ENCODE peak calls at places on chromosome 3, in six cellular contexts. I is HCT116, R is uterus, T is ovary, X is Peyer's patch, M is esophagus muscularis mucosa. N is an unnamed sample.

GRCh38 chr3:30193625-30194044 is 412.8 kb upstream of the TGFBR2 start:
- DNase-seq in T (no peak), I (no peak), M (no peak), R (no peak), X (no peak), N (no peak)

GRCh38 chr3:195154793-195155535 is 116.0 kb downstream of the XXYLT1 start:
- DNase-seq in R (peak; percentile 91), T (peak; percentile 92), M (peak; percentile 94), X (peak; percentile 48), I (no peak), N (peak; percentile 94)

GRCh38 chr3:193656445-193656844 is 63.4 kb downstream of the OPA1 start:
- DNase-seq in R (no peak), X (no peak), I (no peak), M (no peak), T (no peak), N (no peak)

GRCh38 chr3:101567528-101568317 is 6.1 kb downstream of the TRMT10C start:
- DNase-seq in T (no peak), I (no peak), M (no peak), R (no peak), X (no peak), N (no peak)

GRCh38 chr3:70000563-70001081 is 1.1 kb downstream of the SAMMSON start:
- DNase-seq in R (no peak), I (no peak), T (no peak), X (no peak), M (no peak), N (no peak)

GRCh38 chr3:147412917-147413711 is 3.9 kb downstream of the ZIC1 start:
- DNase-seq in M (no peak), R (no peak), X (no peak), T (no peak), I (no peak), N (no peak)

GRCh38 chr3:87225659-87226058 is 1.4 kb upstream of the CHMP2B start:
- DNase-seq in R (peak; percentile 25), X (no peak), I (no peak), M (no peak), T (peak; percentile 18), N (no peak)

GRCh38 chr3:51311055-51311454 is 74.0 kb upstream of the MANF start:
- DNase-seq in T (no peak), I (peak; percentile 23), M (no peak), R (no peak), X (no peak), N (no peak)

GRCh38 chr3:37137516-37137915 is 36.9 kb downstream of the LRRFIP2 start:
- DNase-seq in I (no peak), X (no peak), T (no peak), R (no peak), M (no peak), N (no peak)

GRCh38 chr3:43173949-43174348 is 68.1 kb upstream of the POMGNT2 start:
- DNase-seq in I (no peak), R (no peak), M (no peak), T (no peak), X (no peak), N (no peak)

GRCh38 chr3:119664370-119664769 is 4.0 kb upstream of the POPDC2 start:
- DNase-seq in M (no peak), X (no peak), T (no peak), R (no peak), I (no peak), N (no peak)

GRCh38 chr3:3212781-3213416 is 33.4 kb upstream of the CRBN start:
- DNase-seq in I (no peak), X (no peak), R (no peak), T (no peak), M (no peak), N (no peak)

GRCh38 chr3:53803124-53803815 is 42.9 kb downstream of the CHDH start:
- DNase-seq in X (no peak), T (no peak), M (no peak), I (no peak), R (no peak), N (no peak)

GRCh38 chr3:60065227-60065868 is 1015.5 kb upstream of the CFAP20DC start:
- DNase-seq in X (no peak), T (no peak), I (no peak), M (no peak), R (no peak), N (no peak)

GRCh38 chr3:62940763-62941632 is 65.8 kb upstream of the CADPS start:
- DNase-seq in T (no peak), X (no peak), M (no peak), I (no peak), R (no peak), N (no peak)

GRCh38 chr3:55875137-55875536 is 388.0 kb upstream of the WNT5A start:
- DNase-seq in R (no peak), X (no peak), T (no peak), I (no peak), M (peak; percentile 53), N (no peak)

DNA sequence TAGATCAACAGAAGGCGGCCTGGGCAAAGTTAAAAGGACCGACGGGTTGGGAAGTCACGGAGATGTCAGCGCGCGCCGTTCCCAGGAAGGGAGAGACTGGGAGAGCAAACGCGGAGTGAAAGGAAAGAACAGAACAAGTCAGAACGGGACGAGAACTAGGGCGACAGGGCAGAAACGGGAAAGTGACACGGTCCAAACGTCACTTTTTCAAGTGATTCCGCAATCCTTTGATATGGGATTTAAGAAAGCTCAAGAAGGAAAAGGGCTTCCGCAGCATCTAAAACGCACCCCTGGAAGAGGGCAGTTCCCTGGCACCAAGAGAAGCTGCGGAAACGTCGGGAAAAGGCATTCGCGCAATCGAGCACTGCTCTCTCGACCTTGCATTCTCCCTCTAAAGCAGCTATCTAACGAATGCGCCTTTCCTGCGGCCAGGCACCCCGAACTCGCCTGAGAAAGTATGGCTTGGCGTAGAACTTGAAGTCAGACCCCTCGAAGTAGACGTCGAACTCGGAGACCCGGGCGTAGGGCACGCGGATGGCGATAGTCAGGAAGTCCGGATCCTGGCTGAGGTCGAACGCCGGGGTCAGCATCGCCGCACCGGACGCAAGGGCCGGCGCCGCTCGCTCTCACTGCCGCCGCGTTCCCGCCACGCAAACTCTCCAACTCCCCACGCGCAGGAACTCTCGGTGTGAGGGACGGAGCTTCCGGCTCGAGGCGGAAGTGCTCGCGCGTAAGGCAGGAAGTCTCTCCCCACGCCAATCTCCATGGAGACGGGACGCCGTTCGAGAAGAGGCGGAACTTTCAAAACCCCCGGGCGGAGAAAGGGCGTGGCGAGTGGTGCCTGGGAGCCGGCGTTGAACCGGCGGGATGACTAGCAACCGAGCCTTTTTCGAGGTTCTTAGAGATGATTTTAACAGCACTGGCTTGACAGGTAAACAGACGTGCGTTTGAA is at the start of gene SHQ1:
- DNase-seq in T (peak; percentile 97), X (peak; percentile 91), M (peak; percentile 98), I (peak; percentile 82), R (peak; percentile 96), N (peak; percentile 97)
- TF ChIP-seq POLR2A in T (peak; percentile 39), X (no peak), M (no peak), I (peak; percentile 65), R (no peak), N (no peak)

GRCh38 chr3:105715372-105715771 is 153.4 kb downstream of the CBLB start:
- DNase-seq in I (no peak), R (no peak), M (no peak), T (no peak), X (no peak), N (no peak)
- H3K27ac ChIP-seq in I (no peak overlapping the region), R (no peak overlapping the region), M (no peak overlapping the region), T (no peak overlapping the region), X (no peak overlapping the region), N (no peak overlapping the region)

GRCh38 chr3:98035208-98035607 is at the start of gene GABRR3:
- DNase-seq in R (no peak), T (no peak), M (no peak), I (no peak), X (no peak), N (no peak)

GRCh38 chr3:98029083-98029482 is 6.0 kb downstream of the GABRR3 start:
- DNase-seq in T (no peak), R (no peak), X (no peak), I (no peak), M (no peak), N (no peak)

GRCh38 chr3:98034036-98034435 is 1.1 kb downstream of the GABRR3 start:
- DNase-seq in T (no peak), I (no peak), M (no peak), R (no peak), X (no peak), N (no peak)

GRCh38 chr3:98034486-98034885 is 629 bp downstream of the GABRR3 start:
- DNase-seq in R (no peak), I (no peak), T (no peak), X (no peak), M (no peak), N (no peak)

DNA sequence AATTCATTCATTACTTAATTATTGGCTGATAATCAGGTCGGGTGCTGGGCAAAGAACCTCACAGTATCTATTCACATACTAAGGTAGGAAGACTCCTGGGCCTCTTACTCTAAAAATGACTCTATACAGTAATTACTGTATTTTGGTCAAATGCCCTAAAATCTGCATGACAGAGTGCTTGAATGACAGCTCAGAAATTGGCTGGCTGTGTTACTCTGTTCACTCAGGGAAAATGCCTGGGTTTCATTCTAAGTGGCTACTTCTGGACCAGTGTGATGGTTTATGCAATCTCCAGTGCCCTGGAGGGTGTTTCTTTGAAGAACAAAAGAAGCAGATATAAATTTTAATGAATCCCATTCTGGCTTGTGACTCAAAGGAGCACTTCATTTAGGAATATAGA is 2.2 kb downstream of the GABRR3 start:
- DNase-seq in M (no peak), I (no peak), X (no peak), R (no peak), T (no peak), N (no peak)
- H3K4me1 ChIP-seq in M (no peaks in the 10 kb centered on the region), I (no peaks in the 10 kb centered on the region), X (no peaks in the 10 kb centered on the region), R (no peaks in the 10 kb centered on the region), T (no peaks in the 10 kb centered on the region), N (no peaks in the 10 kb centered on the region)

GRCh38 chr3:64133991-64134390 is 91.3 kb downstream of the PRICKLE2 start:
- DNase-seq in X (no peak), M (no peak), T (no peak), R (no peak), I (no peak), N (no peak)

GRCh38 chr3:64130436-64130835 is 94.8 kb downstream of the PRICKLE2 start:
- DNase-seq in T (no peak), R (no peak), M (no peak), I (no peak), X (no peak), N (no peak)

GRCh38 chr3:64133272-64133671 is 92.0 kb downstream of the PRICKLE2 start:
- DNase-seq in I (no peak), M (no peak), R (no peak), T (no peak), X (no peak), N (no peak)

GRCh38 chr3:64129581-64129980 is 95.7 kb downstream of the PRICKLE2 start:
- DNase-seq in X (no peak), R (no peak), T (no peak), M (no peak), I (no peak), N (no peak)

GRCh38 chr3:64131755-64132154 is 93.5 kb downstream of the PRICKLE2 start:
- DNase-seq in M (no peak), X (no peak), R (no peak), T (no peak), I (no peak), N (no peak)
- TF ChIP-seq POLR2A in M (no peak), X (no peak), R (no peak), T (no peak), I (no peak), N (no peak)

N was measured in stomach.